ENCODE peak calls at places on chromosomes 16 and 17, in six cellular contexts. J is lung; S is A549; P is CD8-positive, alpha-beta T cell; X is ovary; C is spleen. E is an unnamed sample.

GRCh38 chr17:42305543-42306384 is 17.5 kb downstream of the STAT5A start:
- DNase-seq in P (no peak), C (no peak), X (peak; percentile 69), J (no peak), S (no peak), E (peak; percentile 33)

GRCh38 chr16:16025214-16025968 is 76.0 kb downstream of the ABCC1 start:
- DNase-seq in P (peak; percentile 10), X (no peak), C (no peak), J (no peak), S (peak; percentile 64), E (peak; percentile 44)

GRCh38 chr16:50271148-50272041 is 5.0 kb downstream of the ADCY7 start:
- DNase-seq in S (no peak), X (peak; percentile 70), P (no peak), C (peak; percentile 76), J (no peak), E (no peak)

GRCh38 chr17:2545393-2545792 is 33.7 kb upstream of the METTL16 start:
- DNase-seq in S (no peak), C (no peak), P (no peak), J (peak; percentile 75), X (no peak), E (no peak)

GRCh38 chr17:81428521-81428920 is 33.3 kb downstream of the BAHCC1 start:
- DNase-seq in J (no peak), C (no peak), S (no peak), X (no peak), P (no peak), E (no peak)

GRCh38 chr16:55328611-55329569 is 4.9 kb downstream of the IRX6 start:
- DNase-seq in J (no peak), S (no peak), P (no peak), X (no peak), C (peak; percentile 70), E (no peak)

GRCh38 chr17:81237591-81238489 is 1.0 kb downstream of the TEPSIN start:
- DNase-seq in X (no peak), C (no peak), J (no peak), P (no peak), S (no peak), E (no peak)

GRCh38 chr17:31446195-31446967 is 54.9 kb downstream of the RAB11FIP4 start:
- DNase-seq in S (peak; percentile 29), J (no peak), C (no peak), X (no peak), P (no peak), E (no peak)

GRCh38 chr17:48046296-48046695 is 1.9 kb upstream of the NFE2L1 start:
- DNase-seq in X (no peak), C (peak; percentile 35), P (no peak), J (no peak), S (no peak), E (no peak)

GRCh38 chr17:29141484-29141835 is 38.7 kb downstream of the MYO18A start:
- DNase-seq in J (no peak), X (no peak), C (no peak), S (no peak), P (no peak), E (no peak)

GRCh38 chr17:40329981-40330794 is 21.2 kb downstream of the RARA start:
- DNase-seq in S (no peak), P (no peak), C (peak; percentile 90), X (no peak), J (no peak), E (no peak)

GRCh38 chr17:79835470-79835899 is 3.8 kb downstream of the CBX4 start:
- DNase-seq in S (no peak), X (no peak), J (no peak), C (peak; percentile 81), P (no peak), E (no peak)

GRCh38 chr17:80827646-80828643 is 163.7 kb upstream of the CHMP6 start:
- DNase-seq in X (peak; percentile 32), J (no peak), C (peak; percentile 59), P (no peak), S (peak; percentile 30), E (no peak)

GRCh38 chr16:68574479-68574878 is 35.4 kb downstream of the ZFP90 start:
- DNase-seq in P (no peak), C (no peak), J (no peak), S (no peak), X (no peak), E (no peak)

GRCh38 chr16:59170065-59170712 is 436.1 kb upstream of the GOT2 start:
- DNase-seq in J (no peak), X (no peak), S (no peak), C (no peak), P (no peak), E (no peak)

GRCh38 chr17:29560306-29560705 is 6.5 kb downstream of the ABHD15 start:
- DNase-seq in S (no peak), J (peak; percentile 13), C (peak; percentile 54), X (no peak), P (no peak), E (no peak)

GRCh38 chr16:49620158-49620867 is 235.6 kb downstream of the ZNF423 start:
- DNase-seq in J (peak; percentile 40), C (peak; percentile 72), P (no peak), X (peak; percentile 92), S (peak; percentile 25), E (no peak)

GRCh38 chr17:66308856-66309255 is 6.4 kb downstream of the PRKCA start:
- DNase-seq in J (no peak), C (no peak), S (no peak), P (no peak), X (no peak), E (no peak)

GRCh38 chr17:66309793-66310192 is 7.4 kb downstream of the PRKCA start:
- DNase-seq in P (no peak), S (no peak), X (no peak), J (no peak), C (no peak), E (no peak)

GRCh38 chr17:66306413-66306812 is 4.0 kb downstream of the PRKCA start:
- DNase-seq in C (no peak), J (no peak), X (no peak), S (no peak), P (no peak), E (no peak)

GRCh38 chr17:66304304-66305174 is 2.1 kb downstream of the PRKCA start:
- DNase-seq in X (no peak), P (no peak), S (peak; percentile 66), J (no peak), C (no peak), E (no peak)

DNA sequence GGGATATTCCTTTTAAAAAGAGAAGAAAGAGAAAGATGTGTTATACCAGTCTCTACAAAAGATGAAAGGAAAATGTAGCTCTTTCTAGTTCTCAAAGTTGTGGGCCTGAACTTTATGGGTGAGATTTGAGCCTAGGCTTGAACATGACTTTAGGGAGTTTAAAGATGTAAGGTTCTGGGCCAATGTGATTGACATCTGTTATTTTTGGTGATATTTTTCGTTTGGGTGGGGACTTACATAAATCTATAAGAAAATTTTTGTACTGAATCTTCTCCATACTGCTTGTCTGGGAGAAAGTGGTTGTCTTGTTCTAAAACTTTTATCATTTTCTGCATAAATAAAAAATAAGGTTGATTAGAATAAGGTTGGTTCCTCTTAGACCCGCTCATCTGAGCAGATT is 4.8 kb downstream of the PRKCA start:
- DNase-seq in C (no peak), X (no peak), J (no peak), P (no peak), S (no peak), E (no peak)
- H3K27ac ChIP-seq in C (no peak overlapping the region), X (no peak overlapping the region), J (no peak overlapping the region), P (no peak overlapping the region), S (no peak overlapping the region), E (no peak overlapping the region)

GRCh38 chr16:10839271-10839661 is 20.7 kb upstream of the TVP23A start:
- DNase-seq in X (no peak), S (no peak), C (peak; percentile 22), P (no peak), J (no peak), E (no peak)
- H3K9me3 ChIP-seq in X (no peaks in the 10 kb centered on the region), S (no peaks in the 10 kb centered on the region), C (no peaks in the 10 kb centered on the region), P (no peaks in the 10 kb centered on the region), J (no peaks in the 10 kb centered on the region), E (no peaks in the 10 kb centered on the region)

GRCh38 chr17:64781013-64781392 is 118.9 kb upstream of the SMURF2 start:
- DNase-seq in C (peak; percentile 84), J (no peak), S (no peak), X (no peak), P (no peak), E (no peak)

GRCh38 chr17:64780096-64781012 is 118.2 kb upstream of the SMURF2 start:
- DNase-seq in C (peak; percentile 92), S (peak; percentile 62), X (peak; percentile 50), J (peak; percentile 83), P (peak; percentile 48), E (peak; percentile 74)

GRCh38 chr17:64781810-64782555 is 119.9 kb upstream of the SMURF2 start:
- DNase-seq in P (no peak), S (no peak), J (no peak), X (no peak), C (no peak), E (no peak)

GRCh38 chr17:64779344-64780095 is 117.4 kb upstream of the SMURF2 start:
- DNase-seq in C (peak; percentile 85), P (no peak), J (no peak), X (no peak), S (no peak), E (no peak)

GRCh38 chr17:64781394-64781793 is 119.3 kb upstream of the SMURF2 start:
- DNase-seq in J (peak; percentile 79), X (peak; percentile 60), S (no peak), P (no peak), C (peak; percentile 95), E (peak; percentile 29)
- H3K27ac ChIP-seq in J (no peak overlapping the region), X (no peak overlapping the region), S (peak overlapping the region; percentile 68), P (no peak overlapping the region), C (peak overlapping the region; percentile 72), E (no peak overlapping the region)

GRCh38 chr16:87800497-87800896 is 34.7 kb upstream of the KLHDC4 start:
- DNase-seq in S (no peak), X (no peak), J (no peak), C (no peak), P (no peak), E (no peak)
- H3K9me3 ChIP-seq in S (peaks cover 2% of the 10 kb centered on the region), X (no peaks in the 10 kb centered on the region), J (peaks cover 17% of the 10 kb centered on the region), C (no peaks in the 10 kb centered on the region), P (no peaks in the 10 kb centered on the region), E (no peaks in the 10 kb centered on the region)